ENCODE peak calls at places on chromosome 20, in five cellular contexts. C is cardiac muscle cell; Z is left lung; A is K562; X is CD8-positive, alpha-beta T cell. P is an unnamed sample.

GRCh38 chr20:1360094-1360493 is 31.2 kb upstream of the SDCBP2 start:
- DNase-seq in A (no peak), X (no peak), Z (no peak), C (no peak), P (no peak)

GRCh38 chr20:48658505-48658904 is 169.3 kb downstream of the PREX1 start:
- DNase-seq in A (no peak), C (no peak), X (no peak), Z (no peak), P (no peak)

GRCh38 chr20:12965880-12966270 is 42.9 kb upstream of the SPTLC3 start:
- DNase-seq in C (no peak), A (no peak), X (no peak), Z (no peak), P (no peak)

GRCh38 chr20:2816583-2817340 is 598 bp downstream of the TMEM239 start:
- DNase-seq in A (peak), C (no peak), X (peak), Z (no peak), P (no peak)

GRCh38 chr20:9344080-9344920 is 170.1 kb upstream of the LAMP5 start:
- DNase-seq in C (no peak), A (no peak), Z (no peak), X (no peak), P (peak)

GRCh38 chr20:34978092-34978744 is 22.6 kb downstream of the MYH7B start:
- DNase-seq in A (no peak), X (no peak), C (no peak), Z (peak), P (no peak)

GRCh38 chr20:39885975-39886649 is 802.9 kb downstream of the MAFB start:
- DNase-seq in C (peak), Z (no peak), X (no peak), A (no peak), P (peak)

GRCh38 chr20:25600632-25601031 is 15.3 kb upstream of the NINL start:
- DNase-seq in C (no peak), X (no peak), A (no peak), Z (no peak), P (no peak)

GRCh38 chr20:33091693-33092092 is 12.2 kb downstream of the BPIFB4 start:
- DNase-seq in Z (no peak), A (no peak), C (no peak), X (no peak), P (no peak)

GRCh38 chr20:9989066-9989724 is 45.6 kb upstream of the ANKEF1 start:
- DNase-seq in X (no peak), C (no peak), Z (no peak), A (no peak), P (peak)

GRCh38 chr20:10665791-10666190 is 8.0 kb downstream of the JAG1 start:
- DNase-seq in C (no peak), X (no peak), Z (no peak), A (no peak), P (peak)

GRCh38 chr20:48120120-48120519 is 334.8 kb upstream of the SULF2 start:
- DNase-seq in Z (no peak), X (no peak), A (no peak), C (no peak), P (no peak)

GRCh38 chr20:38566199-38566598 is 14.8 kb upstream of the ADIG start:
- DNase-seq in C (no peak), Z (no peak), X (no peak), A (no peak), P (no peak)

GRCh38 chr20:44866703-44867335 is 18.7 kb upstream of the YWHAB start:
- DNase-seq in C (no peak), A (no peak), X (no peak), Z (no peak), P (no peak)

GRCh38 chr20:1331101-1331500 is 2.2 kb upstream of the SDCBP2 start:
- DNase-seq in A (no peak), X (peak), C (no peak), Z (no peak), P (no peak)

GRCh38 chr20:37574199-37574890 is 46.7 kb upstream of the BLCAP start:
- DNase-seq in Z (no peak), C (no peak), X (no peak), A (no peak), P (no peak)

GRCh38 chr20:53876470-53876869 is 193.9 kb downstream of the BCAS1 start:
- DNase-seq in A (no peak), X (no peak), C (no peak), Z (no peak), P (no peak)

GRCh38 chr20:58087567-58087858 is 140.9 kb downstream of the ANKRD60 start:
- DNase-seq in X (no peak), C (no peak), Z (no peak), A (no peak), P (no peak)

GRCh38 chr20:62003567-62004405 is 61.9 kb downstream of the TAF4 start:
- DNase-seq in X (no peak), C (no peak), A (no peak), Z (peak), P (no peak)

GRCh38 chr20:278607-279571 is 11.7 kb downstream of the C20orf96 start:
- DNase-seq in X (no peak), Z (no peak), C (no peak), A (no peak), P (no peak)
- H3K4me3 ChIP-seq in X (no peak), Z (no peak), C (no peak), A (no peak), P (peak)

GRCh38 chr20:51400051-51400926 is 142.2 kb downstream of the NFATC2 start:
- DNase-seq in A (no peak), C (no peak), X (peak), Z (no peak), P (no peak)

GRCh38 chr20:51404297-51405060 is 138.0 kb downstream of the NFATC2 start:
- DNase-seq in C (no peak), A (no peak), X (peak), Z (no peak), P (peak)

GRCh38 chr20:51403465-51404220 is 138.9 kb downstream of the NFATC2 start:
- DNase-seq in C (no peak), X (no peak), Z (no peak), A (no peak), P (no peak)

GRCh38 chr20:51399138-51399890 is 143.2 kb downstream of the NFATC2 start:
- DNase-seq in Z (no peak), C (no peak), A (no peak), X (no peak), P (no peak)

DNA sequence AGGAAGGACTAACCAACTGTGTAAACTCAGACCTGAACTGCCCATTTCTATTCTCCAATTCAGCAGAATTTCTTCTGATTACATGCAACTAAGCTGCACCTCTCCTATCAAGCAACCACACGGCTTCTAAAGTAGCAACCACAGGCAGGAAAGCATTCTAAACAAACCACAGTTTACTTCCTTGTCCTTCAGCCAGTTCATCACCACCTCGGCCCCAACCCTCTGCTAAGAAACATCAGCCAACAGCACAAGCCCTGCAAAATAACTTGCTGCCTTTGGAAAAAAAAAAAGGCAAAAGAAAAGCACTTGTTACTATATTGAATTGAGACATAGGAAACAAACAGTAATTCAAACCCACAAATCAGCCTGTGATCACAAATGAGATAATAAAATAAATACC is 140.3 kb downstream of the NFATC2 start:
- DNase-seq in Z (no peak), X (peak), C (no peak), A (no peak), P (no peak)
- TF ChIP-seq CTCF in Z (no peak), X (no peak), C (no peak), A (no peak), P (no peak)

DNA sequence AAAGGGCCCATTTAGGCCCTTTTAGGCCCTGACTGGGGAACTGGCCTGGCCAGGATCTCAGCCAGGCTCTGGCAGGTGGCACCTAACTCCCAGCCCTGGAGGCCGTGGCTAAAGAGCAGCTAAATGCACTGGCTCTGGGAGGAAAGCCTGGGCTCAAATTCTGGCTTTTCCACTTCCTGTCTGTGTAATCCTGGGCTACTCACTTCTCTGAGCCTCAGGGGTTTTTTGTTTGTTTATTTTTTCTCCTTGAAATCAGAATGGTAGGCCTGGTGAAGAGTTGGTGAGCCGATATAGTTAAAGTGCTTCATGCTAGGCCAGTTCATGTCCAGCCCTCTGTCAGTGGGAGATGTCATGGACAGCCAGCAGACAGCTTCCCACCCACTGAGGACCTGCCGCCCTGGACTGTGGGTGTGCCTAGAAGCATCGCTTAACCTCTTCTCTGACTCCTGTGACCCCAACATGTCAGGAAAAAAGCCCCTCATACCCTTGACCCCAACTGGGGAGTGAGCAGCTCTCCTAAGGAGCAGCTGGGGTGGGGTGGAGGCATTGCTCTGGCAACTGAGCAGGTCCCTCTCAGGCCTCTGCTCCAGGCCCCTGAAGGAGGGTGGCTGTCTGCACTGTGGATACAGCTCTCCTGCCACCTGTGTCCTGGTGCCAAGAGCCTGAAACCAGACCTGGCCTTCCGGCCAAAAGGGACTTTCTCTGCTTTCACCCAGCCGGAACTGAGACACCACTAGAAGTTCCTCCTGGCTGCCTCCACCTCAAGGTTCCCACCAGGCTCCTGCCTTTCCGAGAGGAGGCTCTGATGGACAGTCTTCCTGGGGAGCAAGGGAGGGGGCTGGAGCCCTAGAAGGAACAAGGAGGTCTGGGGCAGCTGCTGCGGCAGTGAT is 57.2 kb upstream of the MYL9 start:
- DNase-seq in C (no peak), X (no peak), A (no peak), Z (no peak), P (peak)
- H3K4me3 ChIP-seq in C (no peak), X (no peak), A (no peak), Z (no peak), P (no peak)

DNA sequence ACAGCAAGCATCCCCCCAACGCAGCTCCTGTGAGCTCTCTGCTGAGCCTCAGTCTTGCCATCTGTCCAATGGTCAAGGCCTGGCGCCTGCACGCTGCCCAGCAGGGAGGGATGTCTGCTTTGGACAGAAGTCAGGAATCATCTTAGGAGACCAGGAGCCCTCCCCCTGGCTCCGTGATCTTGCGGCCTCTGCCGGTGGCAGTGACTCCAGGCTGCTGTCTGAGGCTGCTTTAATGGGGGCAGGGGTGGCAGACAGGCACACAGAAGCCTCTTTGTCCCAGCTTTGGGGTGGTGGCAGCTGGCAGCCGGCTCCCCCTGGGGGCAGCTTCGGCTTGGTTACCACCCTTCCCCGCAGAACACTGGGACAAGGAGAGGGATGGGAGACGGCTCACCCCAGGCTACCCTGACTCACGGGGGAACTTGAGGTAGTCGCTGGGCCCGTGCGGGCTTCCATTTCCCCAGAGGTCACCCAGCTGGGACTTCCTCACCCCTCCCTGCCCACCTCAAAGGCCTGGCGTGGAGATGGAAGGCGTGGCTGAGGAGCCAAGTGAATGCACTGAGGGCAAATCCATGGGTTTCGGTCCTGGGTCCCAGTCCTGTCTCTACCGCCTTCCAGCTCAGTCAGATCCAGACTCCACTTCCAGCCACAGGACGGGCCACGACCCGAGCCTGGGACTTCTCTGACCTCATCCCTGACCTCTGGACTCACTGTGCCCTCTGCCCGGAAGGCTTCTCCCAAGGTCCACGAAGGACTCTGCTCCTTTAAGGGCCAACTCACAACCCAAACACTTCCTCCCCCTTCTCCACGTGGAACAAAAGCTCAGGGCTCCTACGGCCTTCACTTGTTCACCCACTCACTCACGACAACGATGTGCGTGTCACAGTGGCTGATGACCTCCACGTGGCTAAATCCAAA is 14.8 kb downstream of the PEDS1 start:
- DNase-seq in A (no peak), C (no peak), X (no peak), Z (no peak), P (peak)
- TF ChIP-seq CTCF in A (peak), C (peak), X (no peak), Z (no peak), P (peak)

P was measured in cardiac fibroblast.